ENCODE peak calls at places on chromosomes 1 and 21, in seven cellular contexts. W, Z, O, J, G, U and H are unnamed samples.

GRCh38 chr1:28516518-28516956 is 10.7 kb downstream of the RCC1 start:
- DNase-seq in W (no peak), Z (no peak), O (no peak), J (no peak), G (no peak), U (no peak), H (no peak)

GRCh38 chr1:18783705-18784522 is 75.5 kb downstream of the TAS1R2 start:
- DNase-seq in W (no peak), Z (no peak), O (no peak), J (no peak), G (no peak), U (no peak), H (no peak)

GRCh38 chr1:199723557-199723956 is 304.0 kb upstream of the NR5A2 start:
- DNase-seq in W (no peak), Z (no peak), O (no peak), J (no peak), G (no peak), U (no peak), H (no peak)

GRCh38 chr1:151887028-151887427 is 22.3 kb downstream of the THEM4 start:
- DNase-seq in W (no peak), Z (no peak), O (no peak), J (no peak), G (peak), U (no peak), H (no peak)

GRCh38 chr1:154968731-154969130 is 1.8 kb downstream of the SHC1 start:
- DNase-seq in W (no peak), Z (no peak), O (no peak), J (no peak), G (no peak), U (no peak), H (no peak)

GRCh38 chr21:42685036-42685435 is 31.6 kb downstream of the PDE9A start:
- DNase-seq in W (no peak), Z (peak), O (no peak), J (no peak), G (no peak), U (no peak), H (no peak)

GRCh38 chr21:31397515-31397926 is 53.5 kb upstream of the TIAM1 start:
- DNase-seq in W (peak), Z (no peak), O (peak), J (no peak), G (no peak), U (no peak), H (no peak)

GRCh38 chr1:71677024-71677423 is 596.2 kb upstream of the ZRANB2 start:
- DNase-seq in W (no peak), Z (no peak), O (no peak), J (no peak), G (no peak), U (no peak), H (no peak)

GRCh38 chr1:43272576-43273571 is 3.1 kb downstream of the TMEM125 start:
- DNase-seq in W (no peak), Z (no peak), O (no peak), J (no peak), G (no peak), U (no peak), H (no peak)

GRCh38 chr1:60572378-60572777 is 498.8 kb upstream of the C1orf87 start:
- DNase-seq in W (no peak), Z (no peak), O (no peak), J (no peak), G (no peak), U (no peak), H (no peak)

GRCh38 chr1:62841587-62842169 is 57.7 kb downstream of the ATG4C start:
- DNase-seq in W (peak), Z (peak), O (no peak), J (no peak), G (no peak), U (no peak), H (peak)

GRCh38 chr1:183871142-183871541 is 66.2 kb downstream of the RGL1 start:
- DNase-seq in W (no peak), Z (no peak), O (no peak), J (no peak), G (no peak), U (no peak), H (no peak)

GRCh38 chr1:16630661-16631247 is 17.4 kb upstream of the NBPF1 start:
- DNase-seq in W (no peak), Z (no peak), O (peak), J (no peak), G (no peak), U (no peak), H (no peak)

GRCh38 chr1:207174913-207175312 is 70.9 kb downstream of the C4BPA start:
- DNase-seq in W (no peak), Z (no peak), O (no peak), J (no peak), G (no peak), U (no peak), H (no peak)

GRCh38 chr1:18991585-18991984 is 35.1 kb upstream of the IFFO2 start:
- DNase-seq in W (no peak), Z (no peak), O (no peak), J (no peak), G (no peak), U (no peak), H (no peak)

GRCh38 chr1:154304664-154305337 is 16.1 kb upstream of the AQP10 start:
- DNase-seq in W (no peak), Z (peak), O (no peak), J (no peak), G (no peak), U (no peak), H (no peak)

GRCh38 chr21:25370311-25370744 is 237.0 kb downstream of the MRPL39 start:
- DNase-seq in W (no peak), Z (peak), O (no peak), J (no peak), G (peak), U (peak), H (no peak)

GRCh38 chr1:242240061-242240460 is 241.2 kb upstream of the MAP1LC3C start:
- DNase-seq in W (no peak), Z (no peak), O (no peak), J (no peak), G (no peak), U (no peak), H (no peak)

GRCh38 chr1:82388679-82389078 is 587.9 kb downstream of the ADGRL2 start:
- DNase-seq in W (no peak), Z (no peak), O (no peak), J (no peak), G (peak), U (no peak), H (no peak)

GRCh38 chr1:84756455-84757082 is 66.3 kb upstream of the SSX2IP start:
- DNase-seq in W (no peak), Z (no peak), O (no peak), J (no peak), G (no peak), U (no peak), H (no peak)

GRCh38 chr21:37748351-37748750 is 167.9 kb downstream of the KCNJ6 start:
- DNase-seq in W (no peak), Z (no peak), O (no peak), J (no peak), G (no peak), U (no peak), H (no peak)

GRCh38 chr1:82269466-82269865 is 468.7 kb downstream of the ADGRL2 start:
- DNase-seq in W (no peak), Z (no peak), O (no peak), J (no peak), G (peak), U (no peak), H (no peak)